ENCODE peak calls at places on chromosome 1, in ten cellular contexts. F, C, H, D, O, P, E, U, N and G are unnamed samples.

GRCh38 chr1:187685338-187685737 is 856.6 kb downstream of the PLA2G4A start:
- DNase-seq in F (no peak), C (no peak), H (peak; percentile 76), D (no peak), O (no peak), P (no peak), E (peak; percentile 59), U (peak; percentile 61), N (no peak), G (no peak)

GRCh38 chr1:220910021-220910420 is 30.8 kb downstream of the HLX start:
- DNase-seq in F (no peak), C (no peak), H (no peak), D (no peak), O (no peak), P (no peak), E (no peak), U (no peak), N (no peak), G (no peak)

GRCh38 chr1:177928194-177928593 is 41.7 kb downstream of the SEC16B start:
- DNase-seq in F (no peak), C (no peak), H (no peak), D (no peak), O (no peak), P (no peak), E (peak; percentile 36), U (peak; percentile 33), N (no peak), G (no peak)

GRCh38 chr1:211708006-211708405 is 32.6 kb upstream of the NEK2 start:
- DNase-seq in F (no peak), C (no peak), H (no peak), D (no peak), O (no peak), P (no peak), E (no peak), U (no peak), N (no peak), G (no peak)

GRCh38 chr1:228270032-228270431 is 62.2 kb downstream of the OBSCN start:
- DNase-seq in F (no peak), C (no peak), H (peak; percentile 80), D (no peak), O (no peak), P (no peak), E (peak; percentile 61), U (peak; percentile 78), N (no peak), G (no peak)

GRCh38 chr1:8317647-8318360 is at the start of gene SLC45A1:
- DNase-seq in F (peak; percentile 56), C (peak; percentile 53), H (peak; percentile 70), D (peak; percentile 36), O (peak; percentile 69), P (peak; percentile 69), E (peak; percentile 54), U (peak; percentile 59), N (peak; percentile 85), G (peak; percentile 58)

GRCh38 chr1:1212780-1213152 is 1.2 kb downstream of the TNFRSF4 start:
- DNase-seq in F (no peak), C (no peak), H (no peak), D (no peak), O (no peak), P (peak; percentile 14), E (no peak), U (peak; percentile 29), N (peak; percentile 76), G (no peak)

GRCh38 chr1:167663002-167663772 is 33.2 kb downstream of the RCSD1 start:
- DNase-seq in F (no peak), C (no peak), H (peak; percentile 35), D (peak; percentile 80), O (no peak), P (no peak), E (peak; percentile 82), U (peak; percentile 77), N (peak; percentile 79), G (no peak)

GRCh38 chr1:205849619-205850355 is at the start of gene PM20D1:
- DNase-seq in F (peak; percentile 44), C (peak; percentile 94), H (peak; percentile 43), D (peak; percentile 81), O (peak; percentile 14), P (peak; percentile 90), E (peak; percentile 92), U (no peak), N (peak; percentile 81), G (no peak)

GRCh38 chr1:65494671-65495070 is 74.2 kb downstream of the LEPR start:
- DNase-seq in F (no peak), C (no peak), H (no peak), D (no peak), O (no peak), P (no peak), E (no peak), U (no peak), N (no peak), G (no peak)

GRCh38 chr1:228510101-228510850 is 23.1 kb downstream of the RNF187 start:
- DNase-seq in F (no peak), C (no peak), H (no peak), D (no peak), O (no peak), P (no peak), E (no peak), U (no peak), N (no peak), G (no peak)

GRCh38 chr1:47679301-47679751 is 241.5 kb downstream of the FOXD2 start:
- DNase-seq in F (no peak), C (no peak), H (no peak), D (no peak), O (no peak), P (no peak), E (peak; percentile 8), U (peak; percentile 26), N (no peak), G (no peak)

GRCh38 chr1:218494449-218494852 is 149.3 kb downstream of the TGFB2 start:
- DNase-seq in F (no peak), C (no peak), H (no peak), D (no peak), O (no peak), P (no peak), E (no peak), U (no peak), N (no peak), G (no peak)

GRCh38 chr1:101278845-101279244 is 42.0 kb downstream of the S1PR1 start:
- DNase-seq in F (no peak), C (no peak), H (no peak), D (no peak), O (no peak), P (no peak), E (no peak), U (no peak), N (no peak), G (no peak)

GRCh38 chr1:101280049-101280448 is 43.2 kb downstream of the S1PR1 start:
- DNase-seq in F (no peak), C (no peak), H (no peak), D (no peak), O (no peak), P (no peak), E (no peak), U (no peak), N (no peak), G (no peak)

GRCh38 chr1:101283443-101283842 is 46.6 kb downstream of the S1PR1 start:
- DNase-seq in F (no peak), C (no peak), H (no peak), D (no peak), O (no peak), P (no peak), E (no peak), U (no peak), N (no peak), G (no peak)

GRCh38 chr1:101282314-101283087 is 45.7 kb downstream of the S1PR1 start:
- DNase-seq in F (no peak), C (no peak), H (peak; percentile 61), D (no peak), O (no peak), P (no peak), E (peak; percentile 37), U (no peak), N (no peak), G (no peak)

GRCh38 chr1:101280942-101281654 is 44.3 kb downstream of the S1PR1 start:
- DNase-seq in F (no peak), C (no peak), H (no peak), D (no peak), O (no peak), P (no peak), E (no peak), U (no peak), N (no peak), G (no peak)
- TF ChIP-seq CTCF in F (no peak), C (no peak), H (no peak), D (no peak), O (no peak), P (no peak), E (no peak), U (no peak), N (no peak), G (no peak)

GRCh38 chr1:155983191-155984023 is 5.1 kb upstream of the ARHGEF2 start:
- DNase-seq in F (no peak), C (peak; percentile 85), H (peak; percentile 98), D (peak; percentile 67), O (no peak), P (no peak), E (peak; percentile 99), U (peak; percentile 96), N (peak; percentile 86), G (peak; percentile 19)
- TF ChIP-seq CTCF in F (no peak), C (peak; percentile 67), H (peak; percentile 29), D (no peak), O (no peak), P (no peak), E (peak; percentile 24), U (peak; percentile 3), N (no peak), G (peak; percentile 17)

GRCh38 chr1:171635661-171636060 is 13.6 kb downstream of the MYOCOS start:
- DNase-seq in F (no peak), C (no peak), H (no peak), D (no peak), O (no peak), P (no peak), E (no peak), U (no peak), N (no peak), G (no peak)
- TF ChIP-seq CTCF in F (no peak), C (no peak), H (no peak), D (no peak), O (no peak), P (no peak), E (no peak), U (no peak), N (no peak), G (no peak)

DNA sequence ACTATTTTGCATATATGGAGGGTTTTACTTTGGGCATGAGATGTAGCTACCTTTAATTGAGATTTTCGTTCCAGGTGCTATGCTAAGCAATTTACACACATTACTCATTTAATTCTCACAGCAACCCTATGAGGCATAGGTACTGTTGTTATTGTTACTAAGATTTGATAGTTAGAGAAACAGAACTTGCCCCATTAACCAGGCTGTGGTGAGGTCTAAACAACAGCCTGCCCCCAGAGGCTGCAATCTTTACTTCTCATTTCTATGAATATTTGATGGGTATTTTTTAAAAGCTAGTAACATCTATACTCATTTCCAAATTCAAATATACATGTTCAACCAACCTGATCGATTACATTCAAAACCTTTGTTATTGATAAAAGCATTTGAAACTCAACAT is 155.6 kb downstream of the GALNT2 start:
- DNase-seq in F (no peak), C (no peak), H (peak; percentile 37), D (peak; percentile 32), O (no peak), P (no peak), E (peak; percentile 41), U (peak; percentile 59), N (no peak), G (no peak)
- TF ChIP-seq CTCF in F (no peak), C (peak; percentile 44), H (peak; percentile 44), D (peak; percentile 13), O (no peak), P (peak; percentile 7), E (peak; percentile 34), U (peak; percentile 33), N (peak; percentile 7), G (no peak)